ENCODE peak calls at places on chromosomes 4 and X, in eight cellular contexts. J is HCT116, X is GM23248, W is SK-N-SH, L is neural progenitor cell, O is PC-3, G is hepatocyte, T is GM23338. H is an unnamed sample.

GRCh38 chr4:87133183-87133582 is 87.2 kb downstream of the KLHL8 start:
- DNase-seq in J (no peak), X (no peak), W (no peak), L (no peak), O (no peak), G (no peak), T (no peak), H (no peak)

GRCh38 chr4:88623097-88623496 is 30.8 kb downstream of the HERC3 start:
- DNase-seq in J (no peak), X (peak; percentile 99), W (no peak), L (no peak), O (peak; percentile 95), G (peak; percentile 19), T (no peak), H (no peak)

GRCh38 chr4:150363721-150364688 is 217.9 kb upstream of the MAB21L2 start:
- DNase-seq in J (no peak), X (no peak), W (no peak), L (no peak), O (no peak), G (no peak), T (no peak), H (no peak)

GRCh38 chr4:3862640-3863420 is 96.6 kb downstream of the ADRA2C start:
- DNase-seq in J (no peak), X (no peak), W (no peak), L (peak; percentile 83), O (no peak), G (no peak), T (peak; percentile 94), H (no peak)

GRCh38 chr4:3135155-3136011 is 60.9 kb downstream of the HTT start:
- DNase-seq in J (no peak), X (peak; percentile 12), W (no peak), L (no peak), O (no peak), G (no peak), T (no peak), H (no peak)

GRCh38 chr4:82428526-82428968 is 1.7 kb downstream of the HNRNPDL start:
- DNase-seq in J (no peak), X (no peak), W (no peak), L (no peak), O (peak; percentile 3), G (no peak), T (no peak), H (no peak)

GRCh38 chr4:119683518-119683917 is 54.9 kb upstream of the PDE5A start:
- DNase-seq in J (no peak), X (peak; percentile 72), W (no peak), L (no peak), O (peak; percentile 73), G (peak; percentile 10), T (no peak), H (no peak)

GRCh38 chrX:34632404-34632803 is 24.7 kb downstream of the TMEM47 start:
- DNase-seq in J (no peak), X (peak; percentile 21), W (no peak), L (no peak), O (no peak), G (no peak), T (no peak), H (no peak)

GRCh38 chrX:136192839-136193414 is 45.6 kb downstream of the FHL1 start:
- DNase-seq in J (no peak), X (peak; percentile 76), W (no peak), L (no peak), O (peak; percentile 35), G (no peak), T (no peak), H (no peak)

GRCh38 chr4:149896428-149896827 is 80.8 kb upstream of the IQCM start:
- DNase-seq in J (peak; percentile 13), X (peak; percentile 80), W (no peak), L (peak; percentile 56), O (peak; percentile 55), G (peak; percentile 52), T (peak; percentile 40), H (no peak)

GRCh38 chrX:100829730-100830129 is 9.5 kb downstream of the CSTF2 start:
- DNase-seq in J (no peak), X (peak; percentile 27), W (no peak), L (no peak), O (peak; percentile 57), G (no peak), T (no peak), H (no peak)

GRCh38 chr4:5366421-5366820 is 315.1 kb downstream of the STK32B start:
- DNase-seq in J (no peak), X (peak; percentile 81), W (no peak), L (no peak), O (peak; percentile 94), G (no peak), T (no peak), H (no peak)
- TF ChIP-seq EZH2phosphoT487 in J (no peak), X (no peak), W (no peak), L (no peak), O (no peak), G (no peak), T (no peak), H (no peak)

DNA sequence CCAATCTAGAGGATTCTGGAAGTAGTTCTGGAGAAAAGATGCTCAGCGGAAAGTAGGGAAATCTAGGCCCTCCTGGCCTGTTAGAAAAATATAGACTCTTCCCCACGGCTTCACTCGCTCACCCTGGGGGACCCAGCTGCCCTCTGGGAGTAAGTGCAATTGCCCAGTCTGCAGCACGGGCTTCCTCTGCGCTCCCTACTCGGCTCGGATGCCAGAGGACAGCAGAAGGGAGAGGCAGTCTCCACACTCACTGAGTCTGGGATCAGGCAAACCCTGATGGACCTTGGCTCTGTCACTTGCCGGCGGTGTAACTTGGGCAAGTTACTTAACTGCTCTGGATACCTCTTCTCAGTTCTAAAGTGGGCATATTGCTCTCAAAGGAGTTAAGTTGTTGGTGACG is 2.1 kb downstream of the SHISA3 start:
- DNase-seq in J (no peak), X (no peak), W (no peak), L (peak; percentile 45), O (peak; percentile 2), G (no peak), T (peak; percentile 38), H (no peak)
- H3K4me3 ChIP-seq in J (no peak overlapping the region), X (no peak overlapping the region), W (peak overlapping the region; percentile 60), L (peak overlapping the region; percentile 61), O (peak overlapping the region; percentile 90), G (no peak overlapping the region), T (peak overlapping the region; percentile 64), H (no peak overlapping the region)

DNA sequence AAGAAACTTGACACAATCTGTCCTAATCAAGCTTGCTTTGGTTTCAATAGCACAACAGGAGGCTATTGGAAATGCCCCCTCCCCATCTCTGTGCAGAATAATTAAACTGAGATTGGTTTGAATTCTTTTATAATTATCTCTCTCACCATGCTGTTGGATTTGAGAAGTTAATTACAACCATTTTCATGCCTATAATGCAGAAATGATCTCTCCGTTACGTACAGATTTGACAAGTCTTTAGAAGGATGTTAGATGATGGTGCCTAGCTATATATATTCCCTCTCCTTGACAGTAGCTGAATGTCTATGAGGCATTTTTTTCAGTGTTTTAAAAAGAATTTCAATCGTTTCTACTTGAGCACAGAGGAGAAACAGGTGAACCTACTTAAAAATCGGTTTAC is 488.4 kb upstream of the TECRL start:
- DNase-seq in J (no peak), X (no peak), W (no peak), L (peak; percentile 48), O (no peak), G (no peak), T (no peak), H (no peak)
- H2AFZ ChIP-seq in J (no peak overlapping the region), X (no peak overlapping the region), W (no peak overlapping the region), L (no peak overlapping the region), O (no peak overlapping the region), G (no peak overlapping the region), T (no peak overlapping the region), H (no peak overlapping the region)

GRCh38 chr4:109672173-109672572 is 31.1 kb downstream of the CASP6 start:
- DNase-seq in J (no peak), X (no peak), W (no peak), L (no peak), O (no peak), G (no peak), T (no peak), H (no peak)

GRCh38 chr4:109675181-109675580 is 28.1 kb downstream of the CASP6 start:
- DNase-seq in J (no peak), X (peak; percentile 15), W (no peak), L (no peak), O (no peak), G (no peak), T (no peak), H (no peak)

GRCh38 chr4:109675843-109676242 is 27.4 kb downstream of the CASP6 start:
- DNase-seq in J (no peak), X (no peak), W (no peak), L (no peak), O (no peak), G (no peak), T (no peak), H (no peak)

GRCh38 chr4:109673303-109673702 is 29.9 kb downstream of the CASP6 start:
- DNase-seq in J (no peak), X (no peak), W (no peak), L (no peak), O (no peak), G (no peak), T (no peak), H (no peak)

GRCh38 chr4:109676886-109677285 is 26.4 kb downstream of the CASP6 start:
- DNase-seq in J (no peak), X (no peak), W (no peak), L (no peak), O (peak; percentile 4), G (no peak), T (no peak), H (no peak)
- TF ChIP-seq EZH2phosphoT487 in J (no peak), X (no peak), W (no peak), L (no peak), O (no peak), G (no peak), T (no peak), H (no peak)

GRCh38 chr4:76585270-76585669 is 150.2 kb downstream of the SHROOM3 start:
- DNase-seq in J (no peak), X (no peak), W (no peak), L (peak; percentile 61), O (no peak), G (no peak), T (peak; percentile 40), H (no peak)
- H3K4me3 ChIP-seq in J (peak overlapping the region; percentile 62), X (no peak overlapping the region), W (no peak overlapping the region), L (peak overlapping the region; percentile 45), O (peak overlapping the region; percentile 76), G (no peak overlapping the region), T (peak overlapping the region; percentile 46), H (no peak overlapping the region)

DNA sequence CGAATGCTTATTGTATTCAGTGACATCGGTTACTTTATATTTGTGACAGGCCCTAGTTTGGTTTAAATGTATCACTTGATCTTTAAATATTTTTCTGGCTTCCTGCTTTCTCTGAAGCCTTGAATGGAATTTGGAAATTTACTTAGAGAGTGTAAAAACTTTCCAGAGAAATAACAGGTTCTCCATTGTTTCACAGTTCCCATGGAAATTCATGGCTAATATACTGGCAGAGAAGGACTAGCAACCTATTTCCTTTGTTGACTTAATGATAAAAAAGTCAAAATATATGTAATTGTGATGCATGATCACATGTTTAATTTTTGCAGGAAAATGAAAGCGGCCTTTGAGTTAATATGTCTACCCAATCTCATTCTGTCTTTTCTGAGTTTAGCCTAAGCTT is 13.2 kb downstream of the NEIL3 start:
- DNase-seq in J (no peak), X (no peak), W (no peak), L (no peak), O (no peak), G (no peak), T (no peak), H (no peak)
- H2AFZ ChIP-seq in J (no peak overlapping the region), X (peak overlapping the region; percentile 34), W (peak overlapping the region; percentile 49), L (no peak overlapping the region), O (no peak overlapping the region), G (no peak overlapping the region), T (no peak overlapping the region), H (no peak overlapping the region)

GRCh38 chr4:74830928-74831327 is 36.6 kb upstream of the BTC start:
- DNase-seq in J (no peak), X (peak; percentile 14), W (no peak), L (no peak), O (no peak), G (no peak), T (no peak), H (no peak)
- TF ChIP-seq EZH2phosphoT487 in J (no peak), X (no peak), W (no peak), L (no peak), O (no peak), G (no peak), T (no peak), H (no peak)